ENCODE peak calls at places on chromosome 6, in six cellular contexts. One of them, this sample, is unnamed.

GRCh38 chr6:65088575-65088974 is 618.5 kb downstream of the EYS start:
- DNase-seq in HL-60: no peak
- DNase-seq in psoas muscle: no peak
- DNase-seq in astrocyte of the spinal cord: no peak
- DNase-seq in OCI-LY7: no peak
- DNase-seq in SK-N-SH: no peak
- DNase-seq in this sample: no peak

GRCh38 chr6:170137176-170137891 is 153.5 kb downstream of the DLL1 start:
- DNase-seq in HL-60: no peak
- DNase-seq in psoas muscle: peak
- DNase-seq in astrocyte of the spinal cord: no peak
- DNase-seq in OCI-LY7: no peak
- DNase-seq in SK-N-SH: no peak
- DNase-seq in this sample: peak

GRCh38 chr6:7903673-7904072 is 6.9 kb downstream of the TXNDC5 start:
- DNase-seq in HL-60: no peak
- DNase-seq in psoas muscle: no peak
- DNase-seq in astrocyte of the spinal cord: no peak
- DNase-seq in OCI-LY7: no peak
- DNase-seq in SK-N-SH: no peak
- DNase-seq in this sample: no peak

GRCh38 chr6:33162471-33162870 is 29.8 kb downstream of the COL11A2 start:
- DNase-seq in HL-60: no peak
- DNase-seq in psoas muscle: no peak
- DNase-seq in astrocyte of the spinal cord: no peak
- DNase-seq in OCI-LY7: no peak
- DNase-seq in SK-N-SH: peak
- DNase-seq in this sample: no peak

GRCh38 chr6:167644404-167645132 is 182.1 kb upstream of the AFDN start:
- DNase-seq in HL-60: no peak
- DNase-seq in psoas muscle: no peak
- DNase-seq in astrocyte of the spinal cord: no peak
- DNase-seq in OCI-LY7: no peak
- DNase-seq in SK-N-SH: no peak
- DNase-seq in this sample: no peak

GRCh38 chr6:73722318-73723060 is 26.5 kb downstream of the CD109 start:
- DNase-seq in HL-60: no peak
- DNase-seq in psoas muscle: no peak
- DNase-seq in astrocyte of the spinal cord: peak
- DNase-seq in OCI-LY7: no peak
- DNase-seq in SK-N-SH: no peak
- DNase-seq in this sample: no peak

GRCh38 chr6:43477235-43478007 is at the start of gene TJAP1:
- DNase-seq in HL-60: peak
- DNase-seq in psoas muscle: peak
- DNase-seq in astrocyte of the spinal cord: peak
- DNase-seq in OCI-LY7: peak
- DNase-seq in SK-N-SH: peak
- DNase-seq in this sample: peak

GRCh38 chr6:128694303-128695009 is 174.1 kb upstream of the PTPRK start:
- DNase-seq in HL-60: no peak
- DNase-seq in psoas muscle: no peak
- DNase-seq in astrocyte of the spinal cord: no peak
- DNase-seq in OCI-LY7: no peak
- DNase-seq in SK-N-SH: no peak
- DNase-seq in this sample: no peak

GRCh38 chr6:7673063-7673536 is 52.8 kb upstream of the BMP6 start:
- DNase-seq in HL-60: no peak
- DNase-seq in psoas muscle: peak
- DNase-seq in astrocyte of the spinal cord: peak
- DNase-seq in OCI-LY7: no peak
- DNase-seq in SK-N-SH: peak
- DNase-seq in this sample: no peak

GRCh38 chr6:88920088-88920487 is 43.3 kb downstream of the RNGTT start:
- DNase-seq in HL-60: no peak
- DNase-seq in psoas muscle: no peak
- DNase-seq in astrocyte of the spinal cord: no peak
- DNase-seq in OCI-LY7: no peak
- DNase-seq in SK-N-SH: no peak
- DNase-seq in this sample: no peak

GRCh38 chr6:34580707-34581560 is 24.8 kb upstream of the SPDEF start:
- DNase-seq in HL-60: no peak
- DNase-seq in psoas muscle: no peak
- DNase-seq in astrocyte of the spinal cord: no peak
- DNase-seq in OCI-LY7: no peak
- DNase-seq in SK-N-SH: peak
- DNase-seq in this sample: no peak

GRCh38 chr6:119742188-119742803 is 392.7 kb upstream of the MAN1A1 start:
- DNase-seq in HL-60: peak
- DNase-seq in psoas muscle: peak
- DNase-seq in astrocyte of the spinal cord: peak
- DNase-seq in OCI-LY7: peak
- DNase-seq in SK-N-SH: peak
- DNase-seq in this sample: peak

GRCh38 chr6:16758163-16758975 is 2.9 kb downstream of the ATXN1 start:
- DNase-seq in HL-60: no peak
- DNase-seq in psoas muscle: no peak
- DNase-seq in astrocyte of the spinal cord: peak
- DNase-seq in OCI-LY7: no peak
- DNase-seq in SK-N-SH: no peak
- DNase-seq in this sample: peak

GRCh38 chr6:16755544-16755943 is 5.7 kb downstream of the ATXN1 start:
- DNase-seq in HL-60: no peak
- DNase-seq in psoas muscle: no peak
- DNase-seq in astrocyte of the spinal cord: no peak
- DNase-seq in OCI-LY7: no peak
- DNase-seq in SK-N-SH: no peak
- DNase-seq in this sample: no peak

GRCh38 chr6:16759181-16759645 is 2.0 kb downstream of the ATXN1 start:
- DNase-seq in HL-60: no peak
- DNase-seq in psoas muscle: no peak
- DNase-seq in astrocyte of the spinal cord: peak
- DNase-seq in OCI-LY7: no peak
- DNase-seq in SK-N-SH: no peak
- DNase-seq in this sample: no peak

GRCh38 chr6:16756660-16757270 is 4.5 kb downstream of the ATXN1 start:
- DNase-seq in HL-60: no peak
- DNase-seq in psoas muscle: no peak
- DNase-seq in astrocyte of the spinal cord: no peak
- DNase-seq in OCI-LY7: no peak
- DNase-seq in SK-N-SH: no peak
- DNase-seq in this sample: no peak

DNA sequence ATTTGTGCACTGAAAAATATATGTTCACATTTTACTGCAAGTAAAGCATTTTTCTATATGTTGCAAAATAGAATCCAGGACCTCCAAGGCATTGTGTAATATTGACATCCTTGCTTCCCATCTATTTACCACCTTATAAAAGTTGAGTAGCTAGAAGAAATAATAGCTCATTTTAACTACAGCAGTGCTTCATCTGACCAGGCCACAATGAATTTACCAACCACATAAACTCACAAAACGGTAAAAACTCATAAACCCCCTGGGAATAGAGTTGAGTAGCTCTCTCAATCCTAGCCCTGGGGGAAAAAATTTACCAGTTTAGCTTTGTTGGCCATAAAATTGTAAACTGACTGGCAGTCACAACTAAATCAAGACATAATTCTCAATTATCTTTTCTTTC is 3.9 kb downstream of the ATXN1 start:
- DNase-seq in HL-60: no peak
- DNase-seq in psoas muscle: no peak
- DNase-seq in astrocyte of the spinal cord: no peak
- DNase-seq in OCI-LY7: no peak
- DNase-seq in SK-N-SH: no peak
- DNase-seq in this sample: no peak
- H3K4me3 ChIP-seq in HL-60: no peak
- H3K4me3 ChIP-seq in psoas muscle: no peak
- H3K4me3 ChIP-seq in astrocyte of the spinal cord: no peak
- H3K4me3 ChIP-seq in OCI-LY7: no peak
- H3K4me3 ChIP-seq in SK-N-SH: no peak
- H3K4me3 ChIP-seq in this sample: no peak

DNA sequence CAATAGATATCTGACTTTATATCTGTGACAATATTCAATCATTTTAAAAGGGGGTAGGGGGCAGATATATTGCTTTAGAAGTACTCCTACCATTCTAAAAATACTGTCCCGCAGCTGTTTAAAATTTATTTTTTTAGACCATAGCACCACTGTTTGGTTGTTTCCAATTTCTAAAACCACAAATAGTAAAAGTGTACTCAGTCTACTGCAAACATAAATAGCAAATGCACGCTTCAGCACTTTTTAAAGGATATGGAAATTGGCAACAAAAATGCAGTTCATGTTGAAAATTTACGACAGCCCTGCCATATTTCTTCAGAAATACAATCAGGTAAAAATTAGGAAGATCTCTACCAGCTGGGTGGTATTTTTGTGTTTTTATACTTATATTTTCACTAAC is 132.0 kb upstream of the RUNX2 start:
- DNase-seq in HL-60: no peak
- DNase-seq in psoas muscle: no peak
- DNase-seq in astrocyte of the spinal cord: no peak
- DNase-seq in OCI-LY7: no peak
- DNase-seq in SK-N-SH: no peak
- DNase-seq in this sample: no peak
- TF ChIP-seq CTCF in HL-60: no peak
- TF ChIP-seq CTCF in psoas muscle: no peak
- TF ChIP-seq CTCF in astrocyte of the spinal cord: no peak
- TF ChIP-seq CTCF in OCI-LY7: no peak
- TF ChIP-seq CTCF in SK-N-SH: no peak
- TF ChIP-seq CTCF in this sample: no peak

GRCh38 chr6:107120404-107120803 is 5.1 kb upstream of the BEND3 start:
- DNase-seq in HL-60: no peak
- DNase-seq in psoas muscle: no peak
- DNase-seq in astrocyte of the spinal cord: no peak
- DNase-seq in OCI-LY7: no peak
- DNase-seq in SK-N-SH: no peak
- DNase-seq in this sample: no peak
- H3K4me3 ChIP-seq in HL-60: no peak
- H3K4me3 ChIP-seq in psoas muscle: no peak
- H3K4me3 ChIP-seq in astrocyte of the spinal cord: no peak
- H3K4me3 ChIP-seq in OCI-LY7: no peak
- H3K4me3 ChIP-seq in SK-N-SH: no peak
- H3K4me3 ChIP-seq in this sample: no peak

GRCh38 chr6:160678744-160679401 is 14.8 kb upstream of the LPA start:
- DNase-seq in HL-60: no peak
- DNase-seq in psoas muscle: no peak
- DNase-seq in astrocyte of the spinal cord: no peak
- DNase-seq in OCI-LY7: no peak
- DNase-seq in SK-N-SH: peak
- DNase-seq in this sample: no peak

GRCh38 chr6:160678230-160678629 is 14.2 kb upstream of the LPA start:
- DNase-seq in HL-60: no peak
- DNase-seq in psoas muscle: no peak
- DNase-seq in astrocyte of the spinal cord: no peak
- DNase-seq in OCI-LY7: no peak
- DNase-seq in SK-N-SH: no peak
- DNase-seq in this sample: no peak

GRCh38 chr6:160679402-160679769 is 15.3 kb upstream of the LPA start:
- DNase-seq in HL-60: no peak
- DNase-seq in psoas muscle: no peak
- DNase-seq in astrocyte of the spinal cord: no peak
- DNase-seq in OCI-LY7: no peak
- DNase-seq in SK-N-SH: peak
- DNase-seq in this sample: no peak
- TF ChIP-seq CTCF in HL-60: no peak
- TF ChIP-seq CTCF in psoas muscle: no peak
- TF ChIP-seq CTCF in astrocyte of the spinal cord: no peak
- TF ChIP-seq CTCF in OCI-LY7: no peak
- TF ChIP-seq CTCF in SK-N-SH: peak
- TF ChIP-seq CTCF in this sample: no peak

DNA sequence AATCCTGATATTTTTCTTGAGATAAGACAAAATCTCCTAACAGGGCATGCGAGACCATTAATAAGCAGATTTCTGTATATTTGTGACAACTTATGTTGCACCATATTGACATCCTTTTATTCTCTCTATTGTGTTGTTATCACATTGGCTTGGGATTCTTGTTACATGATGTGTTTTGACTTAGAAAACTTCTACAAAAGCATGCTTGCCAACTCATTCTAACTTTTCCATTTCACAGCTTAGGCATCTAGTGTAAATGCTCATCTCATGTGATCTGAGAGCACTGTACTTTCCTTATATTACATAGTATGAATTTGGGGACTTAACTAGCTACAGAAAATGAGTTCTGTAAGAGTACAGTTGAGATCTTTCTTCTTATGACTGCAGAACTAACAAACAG is 1040.7 kb upstream of the ADGRB3 start:
- DNase-seq in HL-60: no peak
- DNase-seq in psoas muscle: no peak
- DNase-seq in astrocyte of the spinal cord: peak
- DNase-seq in OCI-LY7: no peak
- DNase-seq in SK-N-SH: no peak
- DNase-seq in this sample: no peak
- H3K4me3 ChIP-seq in HL-60: no peak
- H3K4me3 ChIP-seq in psoas muscle: no peak
- H3K4me3 ChIP-seq in astrocyte of the spinal cord: no peak
- H3K4me3 ChIP-seq in OCI-LY7: no peak
- H3K4me3 ChIP-seq in SK-N-SH: no peak
- H3K4me3 ChIP-seq in this sample: no peak

GRCh38 chr6:12233693-12234551 is 56.2 kb upstream of the EDN1 start:
- DNase-seq in HL-60: peak
- DNase-seq in psoas muscle: no peak
- DNase-seq in astrocyte of the spinal cord: peak
- DNase-seq in OCI-LY7: peak
- DNase-seq in SK-N-SH: peak
- DNase-seq in this sample: peak
- TF ChIP-seq CTCF in HL-60: peak
- TF ChIP-seq CTCF in psoas muscle: peak
- TF ChIP-seq CTCF in astrocyte of the spinal cord: peak
- TF ChIP-seq CTCF in OCI-LY7: peak
- TF ChIP-seq CTCF in SK-N-SH: peak
- TF ChIP-seq CTCF in this sample: peak

This sample was measured in adrenal gland.